ENCODE peak calls at places on chromosomes 3 and 15, in four cellular contexts. F is brain microvascular endothelial cell, Q is AG04450, Z is cardiac fibroblast. D is an unnamed sample.

GRCh38 chr3:14379842-14380241 is 22.6 kb upstream of the SLC6A6 start:
- DNase-seq in F (no peak), Z (no peak), Q (no peak), D (no peak)

GRCh38 chr15:68798695-68799094 is 22.0 kb downstream of the ANP32A start:
- DNase-seq in Q (no peak), F (no peak), Z (no peak), D (no peak)

GRCh38 chr15:70832176-70832575 is 21.8 kb downstream of the LARP6 start:
- DNase-seq in Z (no peak), Q (no peak), F (no peak), D (no peak)

GRCh38 chr3:194572131-194572789 is 61.0 kb downstream of the TMEM44 start:
- DNase-seq in Z (peak), Q (no peak), F (peak), D (peak)

GRCh38 chr3:17091895-17092294 is 207.1 kb downstream of the PLCL2 start:
- DNase-seq in Q (no peak), F (no peak), Z (no peak), D (no peak)

GRCh38 chr15:56149071-56149470 is 94.6 kb downstream of the RFX7 start:
- DNase-seq in Q (no peak), F (no peak), Z (peak), D (no peak)

GRCh38 chr3:4426782-4427344 is 40.2 kb downstream of the SUMF1 start:
- DNase-seq in F (peak), Q (peak), Z (peak), D (peak)

GRCh38 chr3:131907809-131908208 is 127.0 kb downstream of the CPNE4 start:
- DNase-seq in Z (peak), Q (no peak), F (no peak), D (peak)

GRCh38 chr3:127491323-127491722 is 99.2 kb downstream of the TPRA1 start:
- DNase-seq in F (no peak), Q (no peak), Z (no peak), D (no peak)

GRCh38 chr15:41263891-41264351 is 32.9 kb downstream of the CHP1 start:
- DNase-seq in Z (peak), F (no peak), Q (no peak), D (no peak)

GRCh38 chr3:40317061-40317676 is 7.7 kb downstream of the EIF1B start:
- DNase-seq in Q (peak), F (peak), Z (peak), D (peak)

GRCh38 chr3:165162883-165163282 is 33.3 kb downstream of the SLITRK3 start:
- DNase-seq in Z (no peak), F (no peak), Q (no peak), D (no peak)

GRCh38 chr3:32842531-32842931 is 24.7 kb downstream of the TRIM71 start:
- DNase-seq in Q (no peak), Z (no peak), F (no peak), D (no peak)

GRCh38 chr3:8239718-8240698 is 261.6 kb upstream of the LMCD1 start:
- DNase-seq in Q (peak), F (peak), Z (peak), D (peak)

GRCh38 chr3:17420668-17421067 is 321.8 kb downstream of the TBC1D5 start:
- DNase-seq in Z (no peak), F (no peak), Q (no peak), D (no peak)

GRCh38 chr3:13276438-13277129 is 143.5 kb downstream of the NUP210 start:
- DNase-seq in Q (no peak), F (no peak), Z (no peak), D (no peak)

GRCh38 chr3:53140575-53141467 is 10.6 kb upstream of the RFT1 start:
- DNase-seq in F (peak), Q (no peak), Z (peak), D (peak)

GRCh38 chr3:166837535-166837934 is 542.6 kb downstream of the ZBBX start:
- DNase-seq in F (no peak), Q (no peak), Z (no peak), D (peak)

GRCh38 chr3:149401215-149401925 is 23.9 kb upstream of the TM4SF1 start:
- DNase-seq in Z (peak), F (peak), Q (peak), D (peak)

GRCh38 chr3:143977326-143978262 is 6.0 kb downstream of the DIPK2A start:
- DNase-seq in F (no peak), Z (peak), Q (no peak), D (peak)

GRCh38 chr3:125200731-125201139 is 11.8 kb downstream of the SLC12A8 start:
- DNase-seq in Q (no peak), F (no peak), Z (no peak), D (no peak)

DNA sequence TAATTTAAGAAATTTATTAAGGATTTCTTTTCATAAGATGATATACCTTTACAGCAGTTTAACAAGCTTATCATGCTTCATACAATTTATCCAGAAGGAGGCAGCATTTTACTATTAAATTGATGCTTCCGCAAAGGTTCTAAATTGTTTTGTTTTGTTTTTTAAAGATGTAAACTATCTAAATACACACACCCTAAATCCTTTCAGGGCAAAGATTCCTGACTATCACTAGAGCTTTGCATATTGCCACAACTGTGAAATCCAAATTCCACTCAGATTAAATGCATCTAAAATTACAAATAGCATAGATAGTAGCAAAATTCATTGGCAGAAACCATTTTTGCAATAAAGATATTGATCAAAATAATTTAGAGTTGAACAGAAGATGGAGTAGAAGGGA is 44.5 kb upstream of the CCNL1 start:
- DNase-seq in Z (peak), Q (peak), F (no peak), D (peak)
- TF ChIP-seq CTCF in Z (peak), Q (peak), F (peak), D (peak)

DNA sequence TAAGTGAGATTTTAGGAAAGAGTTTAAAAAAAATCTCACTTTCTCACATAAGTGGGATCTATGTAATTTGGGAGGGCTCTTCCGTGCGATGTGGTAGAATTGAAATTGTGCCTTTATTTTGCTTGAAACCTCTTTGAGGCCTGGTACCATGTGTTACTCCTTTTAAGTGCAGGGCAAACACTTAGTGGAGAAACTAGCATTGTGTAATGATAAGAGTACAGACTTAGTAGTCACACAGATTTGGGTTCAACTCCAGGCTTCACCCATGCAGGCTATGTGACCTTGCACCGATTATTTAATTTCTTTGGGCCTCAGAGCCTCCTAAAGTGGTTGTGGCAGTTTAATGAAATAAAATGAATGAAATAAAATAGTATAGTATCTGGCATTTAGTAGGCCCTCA is 2.4 kb downstream of the PSMA4 start:
- DNase-seq in Z (no peak), Q (no peak), F (no peak), D (no peak)
- H3K4me3 ChIP-seq in Z (no peak), Q (no peak), F (no peak), D (no peak)

DNA sequence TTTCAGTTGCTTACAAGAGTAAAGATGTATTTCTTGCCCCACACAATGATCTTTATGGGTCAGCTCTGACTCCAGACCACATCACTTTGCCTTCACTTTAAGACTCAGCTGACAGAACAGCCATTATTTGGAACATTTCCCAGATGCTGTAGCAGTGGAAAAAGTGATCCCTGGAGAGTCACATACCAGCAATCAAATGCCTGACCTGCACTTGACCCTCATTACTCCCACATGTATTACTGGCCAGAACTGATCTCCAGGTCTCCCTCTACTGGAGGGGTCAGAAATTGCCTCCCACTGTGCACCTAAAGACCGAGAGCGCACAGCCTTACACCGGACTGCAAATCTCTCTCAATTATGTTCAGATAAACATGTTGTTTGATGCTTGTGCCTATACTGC is 88.6 kb upstream of the ZNF385D start:
- DNase-seq in Z (peak), Q (no peak), F (peak), D (peak)
- TF ChIP-seq CTCF in Z (peak), Q (peak), F (peak), D (peak)

DNA sequence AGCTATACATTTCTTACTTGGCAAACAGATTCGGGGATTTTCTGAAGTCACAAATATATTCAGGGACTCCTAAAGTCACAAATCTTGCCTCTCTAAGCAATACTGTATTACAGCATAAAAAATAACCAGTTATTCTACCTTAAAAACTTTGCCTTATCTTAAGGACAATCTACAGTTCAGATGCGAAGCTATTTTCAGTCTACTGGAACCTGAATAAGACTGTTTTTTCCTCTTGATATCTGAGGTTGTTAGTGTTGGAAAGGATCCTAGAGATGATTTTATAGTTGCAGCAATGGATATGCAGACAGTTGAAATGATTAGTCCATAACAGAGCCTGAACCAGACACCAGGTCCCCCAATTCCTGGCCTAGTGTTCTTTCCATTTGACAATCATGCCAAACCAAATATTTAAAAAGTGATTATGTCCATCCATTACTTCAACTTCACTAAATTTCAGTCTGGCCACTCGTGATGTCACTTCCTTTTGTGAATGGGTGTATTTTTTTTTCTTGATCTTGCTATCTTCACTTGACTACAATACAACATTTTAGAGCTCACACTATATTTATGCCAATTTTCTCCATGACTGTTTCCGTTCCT is 1.8 kb downstream of the HDGFL3 start:
- DNase-seq in F (peak), Z (peak), Q (no peak), D (peak)
- H3K4me3 ChIP-seq in F (peak), Z (peak), Q (peak), D (peak)

GRCh38 chr3:186283651-186284445 is 78.2 kb downstream of the DGKG start:
- DNase-seq in Z (peak), Q (no peak), F (peak), D (peak)
- TF ChIP-seq CTCF in Z (no peak), Q (no peak), F (no peak), D (no peak)

D was measured in astrocyte of the spinal cord.